ENCODE peak calls at places on chromosome 1, in five cellular contexts. One of them, this sample, is unnamed.

GRCh38 chr1:149997585-149998262 is 12.8 kb downstream of the OTUD7B start:
- DNase-seq in A549: no peak
- DNase-seq in K562: no peak
- DNase-seq in HepG2: no peak
- DNase-seq in GM12878: peak
- DNase-seq in this sample: no peak

GRCh38 chr1:56872597-56872996 is 18.0 kb downstream of the C8A start:
- DNase-seq in A549: no peak
- DNase-seq in K562: no peak
- DNase-seq in HepG2: no peak
- DNase-seq in GM12878: no peak
- DNase-seq in this sample: no peak

GRCh38 chr1:171191992-171192391 is 6.9 kb downstream of the FMO2 start:
- DNase-seq in A549: no peak
- DNase-seq in K562: no peak
- DNase-seq in HepG2: no peak
- DNase-seq in GM12878: no peak
- DNase-seq in this sample: no peak

GRCh38 chr1:46171872-46172271 is 3.0 kb upstream of the TSPAN1 start:
- DNase-seq in A549: no peak
- DNase-seq in K562: no peak
- DNase-seq in HepG2: no peak
- DNase-seq in GM12878: no peak
- DNase-seq in this sample: no peak

GRCh38 chr1:43194509-43194908 is 22.4 kb downstream of the CFAP57 start:
- DNase-seq in A549: no peak
- DNase-seq in K562: no peak
- DNase-seq in HepG2: no peak
- DNase-seq in GM12878: no peak
- DNase-seq in this sample: no peak

GRCh38 chr1:53449026-53449425 is 10.2 kb upstream of the DMRTB1 start:
- DNase-seq in A549: no peak
- DNase-seq in K562: no peak
- DNase-seq in HepG2: no peak
- DNase-seq in GM12878: no peak
- DNase-seq in this sample: no peak

GRCh38 chr1:81844477-81844876 is 43.7 kb downstream of the ADGRL2 start:
- DNase-seq in A549: no peak
- DNase-seq in K562: no peak
- DNase-seq in HepG2: no peak
- DNase-seq in GM12878: no peak
- DNase-seq in this sample: no peak

GRCh38 chr1:10901894-10902805 is 105.7 kb upstream of the CASZ1 start:
- DNase-seq in A549: no peak
- DNase-seq in K562: no peak
- DNase-seq in HepG2: no peak
- DNase-seq in GM12878: no peak
- DNase-seq in this sample: no peak

GRCh38 chr1:2415801-2416208 is 3.4 kb upstream of the PEX10 start:
- DNase-seq in A549: no peak
- DNase-seq in K562: no peak
- DNase-seq in HepG2: no peak
- DNase-seq in GM12878: no peak
- DNase-seq in this sample: no peak

GRCh38 chr1:20280399-20280798 is 10.3 kb upstream of the VWA5B1 start:
- DNase-seq in A549: no peak
- DNase-seq in K562: no peak
- DNase-seq in HepG2: no peak
- DNase-seq in GM12878: no peak
- DNase-seq in this sample: peak

GRCh38 chr1:116711061-116711582 is 43.1 kb upstream of the CD2 start:
- DNase-seq in A549: no peak
- DNase-seq in K562: no peak
- DNase-seq in HepG2: no peak
- DNase-seq in GM12878: no peak
- DNase-seq in this sample: peak

DNA sequence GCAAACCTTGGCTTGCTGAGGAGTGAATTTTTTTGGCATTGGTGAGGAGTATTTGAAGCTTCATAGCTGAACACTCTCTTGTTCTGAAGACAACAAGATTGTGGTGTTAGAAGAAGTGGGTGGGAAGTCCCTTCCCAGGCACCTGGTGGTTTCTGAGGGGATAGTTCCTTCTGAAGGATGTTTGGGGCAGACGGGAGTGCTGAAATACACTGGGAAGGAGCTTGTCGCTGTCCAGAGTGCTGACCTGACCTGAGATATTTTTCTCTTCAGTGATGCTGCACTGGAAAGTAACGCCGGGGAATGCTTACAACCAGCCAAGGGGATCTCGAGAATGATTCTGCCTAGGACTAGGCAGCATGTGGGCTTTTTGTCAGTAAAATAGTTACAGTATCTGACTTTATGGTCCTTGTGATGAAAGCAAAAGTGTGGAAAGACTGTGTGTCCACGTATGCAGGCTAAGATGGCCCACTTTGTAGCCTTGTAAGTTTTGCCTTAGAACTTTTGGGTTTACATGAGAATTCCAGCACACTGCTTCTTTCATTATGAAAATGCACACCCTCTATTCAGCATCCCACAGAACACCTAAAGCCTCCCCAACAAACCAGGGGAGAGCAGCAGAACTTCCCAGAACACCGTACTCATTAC is 33.1 kb upstream of the NFASC start:
- DNase-seq in A549: peak
- DNase-seq in K562: peak
- DNase-seq in HepG2: peak
- DNase-seq in GM12878: no peak
- DNase-seq in this sample: no peak
- TF ChIP-seq CHD2 in A549: no peak
- TF ChIP-seq CHD2 in K562: no peak
- TF ChIP-seq CHD2 in HepG2: no peak
- TF ChIP-seq CHD2 in GM12878: no peak
- TF ChIP-seq CHD2 in this sample: no peak

GRCh38 chr1:155000725-155001437 is 1.7 kb upstream of the ZBTB7B start:
- DNase-seq in A549: peak
- DNase-seq in K562: peak
- DNase-seq in HepG2: peak
- DNase-seq in GM12878: peak
- DNase-seq in this sample: peak
- TF ChIP-seq CHD2 in A549: no peak
- TF ChIP-seq CHD2 in K562: no peak
- TF ChIP-seq CHD2 in HepG2: peak
- TF ChIP-seq CHD2 in GM12878: peak
- TF ChIP-seq CHD2 in this sample: peak

GRCh38 chr1:68197891-68198290 is 34.4 kb downstream of the WLS start:
- DNase-seq in A549: peak
- DNase-seq in K562: no peak
- DNase-seq in HepG2: peak
- DNase-seq in GM12878: no peak
- DNase-seq in this sample: no peak

GRCh38 chr1:68199603-68200002 is 32.7 kb downstream of the WLS start:
- DNase-seq in A549: no peak
- DNase-seq in K562: no peak
- DNase-seq in HepG2: no peak
- DNase-seq in GM12878: no peak
- DNase-seq in this sample: no peak

GRCh38 chr1:68196676-68197075 is 35.6 kb downstream of the WLS start:
- DNase-seq in A549: no peak
- DNase-seq in K562: no peak
- DNase-seq in HepG2: no peak
- DNase-seq in GM12878: no peak
- DNase-seq in this sample: no peak

GRCh38 chr1:68198752-68199151 is 33.6 kb downstream of the WLS start:
- DNase-seq in A549: no peak
- DNase-seq in K562: no peak
- DNase-seq in HepG2: no peak
- DNase-seq in GM12878: no peak
- DNase-seq in this sample: no peak

DNA sequence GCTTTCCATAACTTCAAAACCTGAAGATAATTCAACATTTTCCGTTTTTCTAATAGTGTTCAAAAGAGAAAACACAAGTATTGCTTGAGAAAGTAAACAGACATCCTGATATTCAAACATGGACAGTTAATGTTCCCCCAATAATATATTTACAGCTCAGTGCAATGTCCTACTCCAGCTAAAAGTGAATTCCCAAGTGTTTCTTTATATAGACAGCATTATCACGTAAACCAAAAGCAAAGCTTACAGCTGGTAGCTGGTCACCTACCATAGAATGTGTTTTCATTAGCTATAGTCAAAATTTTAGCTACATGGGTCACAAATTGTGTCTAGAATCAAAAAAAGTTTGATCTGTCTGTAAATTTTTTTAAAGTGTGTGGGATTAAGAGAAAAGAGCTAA is 34.9 kb downstream of the WLS start:
- DNase-seq in A549: no peak
- DNase-seq in K562: no peak
- DNase-seq in HepG2: no peak
- DNase-seq in GM12878: no peak
- DNase-seq in this sample: no peak
- TF ChIP-seq CHD2 in A549: no peak
- TF ChIP-seq CHD2 in K562: no peak
- TF ChIP-seq CHD2 in HepG2: no peak
- TF ChIP-seq CHD2 in GM12878: no peak
- TF ChIP-seq CHD2 in this sample: no peak

DNA sequence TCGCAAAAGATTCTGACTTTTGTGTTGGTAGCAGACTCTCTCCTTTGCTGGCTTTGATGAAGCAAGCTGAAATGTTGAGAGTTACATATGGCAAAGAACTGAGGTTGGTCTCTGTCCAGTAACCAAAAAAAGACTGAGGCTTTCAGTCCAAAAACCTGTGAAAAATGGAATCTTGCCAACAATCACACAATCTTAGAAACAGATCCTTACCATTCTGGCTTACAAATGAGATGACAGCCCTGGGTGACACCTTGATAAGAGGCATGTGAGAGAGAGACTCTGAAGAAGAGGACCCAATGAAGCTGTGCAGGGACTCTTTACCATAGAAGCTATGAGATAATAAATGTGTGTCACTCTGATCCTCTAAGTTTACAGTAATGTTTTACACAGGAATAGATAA is 251.2 kb downstream of the OLFM3 start:
- DNase-seq in A549: no peak
- DNase-seq in K562: no peak
- DNase-seq in HepG2: no peak
- DNase-seq in GM12878: no peak
- DNase-seq in this sample: no peak
- TF ChIP-seq CHD2 in A549: no peak
- TF ChIP-seq CHD2 in K562: no peak
- TF ChIP-seq CHD2 in HepG2: no peak
- TF ChIP-seq CHD2 in GM12878: no peak
- TF ChIP-seq CHD2 in this sample: no peak

GRCh38 chr1:15325375-15326085 is 78.5 kb downstream of the FHAD1 start:
- DNase-seq in A549: no peak
- DNase-seq in K562: no peak
- DNase-seq in HepG2: no peak
- DNase-seq in GM12878: no peak
- DNase-seq in this sample: no peak
- TF ChIP-seq CHD2 in A549: no peak
- TF ChIP-seq CHD2 in K562: no peak
- TF ChIP-seq CHD2 in HepG2: no peak
- TF ChIP-seq CHD2 in GM12878: no peak
- TF ChIP-seq CHD2 in this sample: no peak

DNA sequence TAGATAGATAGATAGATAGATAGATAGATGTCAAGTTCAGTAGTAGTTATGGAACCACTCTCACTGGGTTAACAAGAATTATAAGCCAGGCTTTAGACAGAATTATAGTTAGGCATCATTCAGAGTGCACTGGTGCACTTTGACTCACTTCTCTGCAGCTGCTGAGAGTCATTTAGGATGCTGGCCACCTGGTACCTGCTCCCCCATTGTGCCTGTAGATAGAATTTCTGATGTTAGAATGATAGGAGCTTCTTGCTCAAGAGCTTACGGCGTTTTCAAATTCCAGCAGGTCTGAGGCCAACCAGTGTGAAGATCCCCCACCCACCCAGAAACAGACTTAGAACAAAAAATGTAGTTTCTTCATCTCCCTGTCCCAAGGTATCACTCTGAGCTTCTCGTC is 107.8 kb upstream of the HMCN1 start:
- DNase-seq in A549: no peak
- DNase-seq in K562: no peak
- DNase-seq in HepG2: no peak
- DNase-seq in GM12878: no peak
- DNase-seq in this sample: no peak
- TF ChIP-seq CHD2 in A549: no peak
- TF ChIP-seq CHD2 in K562: no peak
- TF ChIP-seq CHD2 in HepG2: no peak
- TF ChIP-seq CHD2 in GM12878: no peak
- TF ChIP-seq CHD2 in this sample: no peak